ENCODE peak calls at places on chromosomes 2 and 18, in nine cellular contexts. E is aorta, M is HL-60, Z is PC-3, T is kidney, Q is tibial nerve, S is fibroblast of lung, W is pancreas, J is spleen. N is an unnamed sample.

GRCh38 chr2:136384541-136385303 is 266.8 kb upstream of the CXCR4 start:
- DNase-seq in E (no peak), M (no peak), Z (peak), T (no peak), Q (peak), S (peak), W (no peak), J (no peak), N (no peak)

GRCh38 chr2:220775856-220776467 is 796.1 kb downstream of the EPHA4 start:
- DNase-seq in E (no peak), M (no peak), Z (peak), T (no peak), Q (no peak), S (no peak), W (no peak), J (no peak), N (no peak)

GRCh38 chr2:226446406-226447001 is 353.1 kb downstream of the IRS1 start:
- DNase-seq in E (no peak), M (no peak), Z (no peak), T (no peak), Q (no peak), S (peak), W (no peak), J (no peak), N (no peak)

GRCh38 chr18:54950221-54950620 is 9.0 kb downstream of the CCDC68 start:
- DNase-seq in E (no peak), M (no peak), Z (peak), T (no peak), Q (no peak), S (no peak), W (peak), J (no peak), N (no peak)

GRCh38 chr2:112767693-112768380 is 3.4 kb upstream of the CKAP2L start:
- DNase-seq in E (no peak), M (no peak), Z (no peak), T (no peak), Q (no peak), S (no peak), W (no peak), J (no peak), N (no peak)

GRCh38 chr2:46181306-46181705 is 115.9 kb upstream of the EPAS1 start:
- DNase-seq in E (no peak), M (no peak), Z (no peak), T (no peak), Q (no peak), S (no peak), W (no peak), J (no peak), N (no peak)

GRCh38 chr2:17863539-17863938 is 14.9 kb upstream of the KCNS3 start:
- DNase-seq in E (no peak), M (no peak), Z (no peak), T (no peak), Q (no peak), S (no peak), W (no peak), J (no peak), N (no peak)

GRCh38 chr2:173149491-173149890 is 73.8 kb downstream of the MAP3K20 start:
- DNase-seq in E (no peak), M (no peak), Z (no peak), T (no peak), Q (no peak), S (no peak), W (no peak), J (peak), N (no peak)

GRCh38 chr18:78873916-78874505 is 105.6 kb upstream of the SALL3 start:
- DNase-seq in E (no peak), M (no peak), Z (peak), T (no peak), Q (no peak), S (no peak), W (no peak), J (no peak), N (no peak)

GRCh38 chr2:128260239-128261138 is 58.2 kb downstream of the HS6ST1 start:
- DNase-seq in E (peak), M (no peak), Z (peak), T (no peak), Q (no peak), S (peak), W (no peak), J (no peak), N (peak)

GRCh38 chr18:12060182-12060870 is 33.3 kb upstream of the ANKRD62 start:
- DNase-seq in E (no peak), M (no peak), Z (peak), T (no peak), Q (no peak), S (no peak), W (no peak), J (no peak), N (no peak)

GRCh38 chr2:240169486-240170353 is 29.3 kb upstream of the OTOS start:
- DNase-seq in E (peak), M (no peak), Z (no peak), T (peak), Q (no peak), S (no peak), W (no peak), J (peak), N (no peak)

GRCh38 chr2:72952110-72952823 is 34.9 kb downstream of the EMX1 start:
- DNase-seq in E (no peak), M (no peak), Z (no peak), T (peak), Q (no peak), S (no peak), W (no peak), J (no peak), N (no peak)

GRCh38 chr2:24492283-24493272 is 1.5 kb downstream of the NCOA1 start:
- DNase-seq in E (no peak), M (no peak), Z (peak), T (no peak), Q (peak), S (peak), W (peak), J (no peak), N (no peak)

GRCh38 chr2:233689498-233689897 is 3.2 kb upstream of the UGT1A6 start:
- DNase-seq in E (no peak), M (no peak), Z (peak), T (no peak), Q (no peak), S (no peak), W (no peak), J (no peak), N (no peak)

GRCh38 chr2:73837847-73838585 is 9.3 kb downstream of the STAMBP start:
- DNase-seq in E (no peak), M (no peak), Z (no peak), T (no peak), Q (no peak), S (no peak), W (no peak), J (no peak), N (no peak)

GRCh38 chr2:235204923-235205322 is 253.1 kb downstream of the SH3BP4 start:
- DNase-seq in E (no peak), M (no peak), Z (no peak), T (peak), Q (no peak), S (no peak), W (no peak), J (no peak), N (no peak)

GRCh38 chr2:113225505-113226259 is 51.9 kb downstream of the PSD4 start:
- DNase-seq in E (peak), M (no peak), Z (no peak), T (peak), Q (no peak), S (peak), W (no peak), J (no peak), N (no peak)

GRCh38 chr2:102005449-102005848 is 13.7 kb downstream of the IL1R2 start:
- DNase-seq in E (no peak), M (no peak), Z (no peak), T (no peak), Q (no peak), S (no peak), W (no peak), J (no peak), N (no peak)

GRCh38 chr18:9137168-9138066 is 836 bp downstream of the ANKRD12 start:
- DNase-seq in E (peak), M (peak), Z (peak), T (peak), Q (peak), S (peak), W (peak), J (peak), N (peak)

GRCh38 chr2:69102234-69102633 is 89.3 kb downstream of the ANTXR1 start:
- DNase-seq in E (no peak), M (no peak), Z (no peak), T (no peak), Q (no peak), S (no peak), W (no peak), J (no peak), N (no peak)
- H3K27ac ChIP-seq in E (no peak), M (no peak), Z (no peak), T (no peak), Q (no peak), S (no peak), W (no peak), J (no peak), N (no peak)

GRCh38 chr2:37934591-37935513 is 9.8 kb downstream of the RMDN2 start:
- DNase-seq in E (no peak), M (no peak), Z (no peak), T (no peak), Q (no peak), S (no peak), W (no peak), J (no peak), N (no peak)
- H3K27ac ChIP-seq in E (no peak), M (no peak), Z (no peak), T (no peak), Q (no peak), S (no peak), W (no peak), J (peak), N (no peak)

GRCh38 chr2:69059731-69060290 is 46.8 kb downstream of the ANTXR1 start:
- DNase-seq in E (no peak), M (no peak), Z (no peak), T (no peak), Q (no peak), S (no peak), W (no peak), J (no peak), N (no peak)

GRCh38 chr2:69061518-69061917 is 48.5 kb downstream of the ANTXR1 start:
- DNase-seq in E (no peak), M (no peak), Z (no peak), T (no peak), Q (no peak), S (peak), W (no peak), J (no peak), N (no peak)

GRCh38 chr2:69065735-69066336 is 52.9 kb downstream of the ANTXR1 start:
- DNase-seq in E (no peak), M (no peak), Z (no peak), T (no peak), Q (no peak), S (no peak), W (no peak), J (no peak), N (no peak)

GRCh38 chr2:69060938-69061501 is 48.0 kb downstream of the ANTXR1 start:
- DNase-seq in E (no peak), M (no peak), Z (no peak), T (no peak), Q (no peak), S (no peak), W (no peak), J (no peak), N (no peak)

DNA sequence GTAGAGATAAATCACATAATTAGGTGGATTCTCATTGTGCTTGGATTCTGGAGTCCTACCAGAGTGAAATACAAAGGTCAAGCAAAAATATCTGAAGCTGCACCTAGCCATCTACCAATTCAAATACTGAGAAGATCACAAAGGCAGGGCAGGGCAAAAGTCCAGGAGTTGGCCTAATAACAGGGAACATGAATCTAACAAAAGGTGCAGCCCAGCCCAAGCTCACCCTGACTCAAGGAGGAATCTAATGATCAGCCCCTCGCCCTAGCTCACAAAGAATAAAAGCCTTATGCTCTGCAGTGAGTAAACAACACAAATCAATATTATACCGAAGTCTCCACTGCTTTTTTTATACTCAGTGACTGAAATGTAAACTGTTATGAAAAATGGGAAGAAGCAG is 49.3 kb downstream of the ANTXR1 start:
- DNase-seq in E (no peak), M (no peak), Z (peak), T (no peak), Q (no peak), S (no peak), W (no peak), J (no peak), N (no peak)
- H3K27ac ChIP-seq in E (no peak), M (no peak), Z (peak), T (no peak), Q (no peak), S (no peak), W (no peak), J (no peak), N (no peak)

DNA sequence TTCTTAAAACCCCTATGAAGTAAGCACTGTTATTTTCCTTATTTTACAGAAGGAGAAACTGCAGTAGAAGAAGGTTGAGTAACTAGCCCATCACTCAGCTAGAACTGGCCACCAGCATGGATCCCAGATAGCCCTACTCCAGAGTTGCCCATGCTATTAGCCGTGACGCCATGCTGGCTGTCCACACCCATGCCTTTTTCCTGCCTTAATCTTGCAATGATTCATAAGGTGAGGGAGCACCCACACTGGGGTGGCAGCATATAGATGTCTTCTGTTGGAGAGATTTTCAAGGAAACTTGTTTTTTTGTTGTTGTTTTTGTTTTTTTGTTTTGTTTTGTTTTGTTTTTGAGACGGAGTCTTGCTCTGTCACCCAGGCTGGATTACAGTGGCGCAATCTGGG is 204.1 kb upstream of the HAAO start:
- DNase-seq in E (no peak), M (no peak), Z (peak), T (no peak), Q (no peak), S (no peak), W (peak), J (no peak), N (no peak)
- H3K27ac ChIP-seq in E (no peak), M (no peak), Z (no peak), T (no peak), Q (peak), S (no peak), W (no peak), J (no peak), N (no peak)

GRCh38 chr2:142131016-142131714 is at the start of gene LRP1B:
- DNase-seq in E (no peak), M (no peak), Z (no peak), T (no peak), Q (peak), S (peak), W (peak), J (no peak), N (no peak)
- H3K27ac ChIP-seq in E (no peak), M (no peak), Z (no peak), T (peak), Q (peak), S (no peak), W (no peak), J (no peak), N (no peak)

DNA sequence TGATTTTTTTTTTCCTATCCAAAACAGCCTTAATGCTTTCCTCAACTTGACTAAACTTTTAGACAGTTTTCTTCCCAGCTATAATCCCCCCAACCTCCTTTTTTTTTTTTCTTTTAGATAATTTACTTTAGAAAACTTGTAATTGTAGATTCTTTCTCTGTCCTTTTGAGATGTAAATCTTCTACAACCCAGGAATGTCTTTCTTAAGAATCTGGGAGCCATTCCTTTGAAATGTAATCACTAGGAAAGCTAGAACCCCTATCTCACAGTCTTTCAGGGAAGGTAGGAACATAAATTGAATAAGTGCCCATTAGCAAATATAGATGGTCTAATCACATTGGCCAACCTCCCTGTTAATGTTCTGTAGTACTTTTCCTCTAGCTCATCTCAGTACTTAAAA is 285.4 kb downstream of the NUP35 start:
- DNase-seq in E (no peak), M (no peak), Z (no peak), T (no peak), Q (no peak), S (no peak), W (no peak), J (no peak), N (no peak)
- H3K27ac ChIP-seq in E (no peak), M (no peak), Z (no peak), T (no peak), Q (no peak), S (no peak), W (no peak), J (no peak), N (no peak)

N was measured in epithelial cell of prostate.